ENCODE peak calls at places on chromosomes 2 and 18, in five cellular contexts. C is spleen, B is pancreas, U is GM12878, N is cardiac muscle cell. L is an unnamed sample.

GRCh38 chr2:181917378-181917735 is 25.8 kb downstream of the ITPRID2 start:
- DNase-seq in N (no peak), C (no peak), U (no peak), B (no peak), L (no peak)

GRCh38 chr2:99890616-99891259 is 251.7 kb downstream of the AFF3 start:
- DNase-seq in C (no peak), B (no peak), U (no peak), N (peak; percentile 70), L (no peak)

GRCh38 chr2:12684471-12684936 is 32.2 kb upstream of the TRIB2 start:
- DNase-seq in B (no peak), U (no peak), C (no peak), N (no peak), L (no peak)

GRCh38 chr2:148545387-148546256 is 98.9 kb upstream of the EPC2 start:
- DNase-seq in N (no peak), B (no peak), U (no peak), C (no peak), L (no peak)

GRCh38 chr18:9232977-9233376 is 96.4 kb downstream of the ANKRD12 start:
- DNase-seq in U (no peak), B (no peak), N (no peak), C (no peak), L (no peak)

GRCh38 chr18:10453885-10454772 is at the start of gene APCDD1:
- DNase-seq in C (no peak), N (peak; percentile 86), B (peak; percentile 62), U (no peak), L (no peak)

GRCh38 chr2:133765693-133766092 is 197.4 kb upstream of the NCKAP5 start:
- DNase-seq in U (no peak), C (no peak), N (no peak), B (no peak), L (no peak)

GRCh38 chr2:237165405-237166276 is 80.0 kb downstream of the COPS8 start:
- DNase-seq in C (no peak), B (no peak), U (no peak), N (peak; percentile 54), L (no peak)

GRCh38 chr2:59680863-59681262 is 872.6 kb downstream of the BCL11A start:
- DNase-seq in B (no peak), U (no peak), C (no peak), N (no peak), L (no peak)

GRCh38 chr2:62570861-62571698 is 65.1 kb upstream of the TMEM17 start:
- DNase-seq in N (peak; percentile 4), U (no peak), B (peak; percentile 49), C (no peak), L (no peak)

GRCh38 chr2:239275037-239275685 is 125.7 kb downstream of the HDAC4 start:
- DNase-seq in C (peak; percentile 93), U (no peak), N (no peak), B (no peak), L (peak; percentile 72)

GRCh38 chr2:140604788-140605187 is 1526.0 kb downstream of the LRP1B start:
- DNase-seq in B (no peak), C (no peak), N (no peak), U (no peak), L (no peak)

GRCh38 chr2:203225423-203226039 is 13.3 kb upstream of the CYP20A1 start:
- DNase-seq in B (no peak), N (peak; percentile 34), C (peak; percentile 48), U (no peak), L (peak; percentile 17)

GRCh38 chr2:212027681-212028628 is 510.6 kb downstream of the ERBB4 start:
- DNase-seq in N (no peak), C (no peak), U (no peak), B (no peak), L (no peak)

GRCh38 chr18:75157851-75158250 is 51.1 kb downstream of the PTGR3 start:
- DNase-seq in C (no peak), B (no peak), U (no peak), N (no peak), L (no peak)

GRCh38 chr2:31125918-31126695 is 12.1 kb downstream of the GALNT14 start:
- DNase-seq in N (no peak), U (no peak), B (no peak), C (no peak), L (no peak)

GRCh38 chr2:217797170-217797569 is 205.6 kb downstream of the TNS1 start:
- DNase-seq in C (peak; percentile 65), B (no peak), U (no peak), N (no peak), L (no peak)

GRCh38 chr18:27695054-27695453 is 481.9 kb downstream of the CDH2 start:
- DNase-seq in N (no peak), C (no peak), B (no peak), U (no peak), L (no peak)

GRCh38 chr2:217049931-217050330 is 190.1 kb upstream of the TNP1 start:
- DNase-seq in B (no peak), U (no peak), C (no peak), N (no peak), L (no peak)

GRCh38 chr2:149595069-149595963 is 7.7 kb upstream of the MMADHC start:
- DNase-seq in N (no peak), B (no peak), C (no peak), U (no peak), L (no peak)

GRCh38 chr2:190664240-190664639 is 15.4 kb downstream of the NAB1 start:
- DNase-seq in N (no peak), B (no peak), U (no peak), C (no peak), L (no peak)

GRCh38 chr2:69717902-69718301 is 24.0 kb upstream of the ANXA4 start:
- DNase-seq in C (no peak), B (no peak), U (no peak), N (no peak), L (no peak)

GRCh38 chr18:22900558-22901183 is 32.5 kb upstream of the RBBP8 start:
- DNase-seq in B (peak; percentile 59), U (no peak), N (peak; percentile 39), C (no peak), L (no peak)

GRCh38 chr2:183093857-183094657 is 15.5 kb downstream of the DUSP19 start:
- DNase-seq in C (no peak), B (no peak), N (no peak), U (peak; percentile 26), L (no peak)

GRCh38 chr2:241050624-241051577 is 51.2 kb downstream of the MTERF4 start:
- DNase-seq in C (peak; percentile 61), U (no peak), B (no peak), N (no peak), L (no peak)

DNA sequence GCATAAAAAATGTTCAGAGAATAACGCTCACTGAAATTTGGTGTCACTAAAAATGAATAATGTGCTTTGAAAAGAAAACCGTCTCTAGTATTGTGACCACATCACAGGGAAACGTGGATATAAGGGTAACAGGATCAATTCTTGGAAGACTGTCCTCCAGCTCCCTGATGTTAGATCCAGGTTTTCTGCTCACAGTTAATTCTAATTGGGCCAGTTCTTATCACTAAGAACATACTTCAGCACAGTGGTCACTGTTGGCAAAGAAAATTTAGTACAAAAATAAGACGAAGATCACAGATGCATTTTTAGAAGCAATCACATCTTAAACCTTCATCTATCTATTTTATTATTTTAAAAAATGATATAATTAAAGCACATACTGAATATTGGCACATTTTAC is 57.0 kb upstream of the CD226 start:
- DNase-seq in U (no peak), N (no peak), B (no peak), C (no peak), L (no peak)
- H3K27ac ChIP-seq in U (no peak overlapping the region), N (no peak overlapping the region), B (no peak overlapping the region), C (no peak overlapping the region), L (no peak overlapping the region)

DNA sequence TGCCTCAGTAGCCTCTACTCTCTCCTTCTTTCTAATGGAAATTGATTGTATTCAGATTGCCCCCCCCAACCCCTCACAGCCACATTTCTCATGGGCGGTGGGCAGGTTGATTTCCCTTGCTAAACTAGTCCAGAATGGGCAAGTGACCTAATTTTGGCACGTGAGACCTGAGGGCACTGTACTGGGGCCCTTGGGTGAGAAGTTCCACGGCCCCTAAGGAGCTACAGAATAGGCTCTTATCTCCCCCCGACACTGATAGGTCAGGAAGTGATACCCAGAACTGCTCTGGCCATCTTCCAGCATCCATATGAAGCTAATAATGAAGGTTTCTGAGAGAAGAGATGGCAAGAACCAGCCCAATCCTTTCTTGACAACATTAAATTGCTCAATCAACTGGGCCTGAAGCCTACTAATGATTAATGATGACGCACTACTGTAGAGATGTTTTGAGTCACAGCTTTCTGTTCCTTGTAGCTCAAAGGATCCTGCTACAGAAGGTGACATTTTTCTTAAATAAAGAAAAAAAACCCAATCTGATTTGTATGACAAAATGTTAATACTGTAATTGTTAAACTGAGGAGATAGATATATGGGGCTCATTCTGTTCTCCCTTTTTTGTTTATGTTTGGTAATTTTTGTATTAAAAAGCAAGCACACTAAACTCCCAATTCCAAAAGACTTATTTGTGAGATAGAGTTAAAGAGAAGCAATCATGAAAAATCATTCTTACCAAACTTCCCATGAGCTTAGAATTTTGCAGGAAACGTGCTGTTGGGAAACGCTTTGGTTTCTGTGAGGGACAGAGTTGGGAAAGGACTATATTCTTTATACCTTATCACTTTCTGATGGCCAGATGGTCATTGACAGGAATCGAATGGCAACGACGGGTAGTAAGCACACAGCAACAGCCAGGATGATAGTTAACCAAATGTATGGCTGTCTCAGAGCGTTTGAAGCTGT is 28.2 kb upstream of the NARS1 start:
- DNase-seq in B (no peak), C (no peak), U (peak; percentile 49), N (no peak), L (no peak)
- H3K27ac ChIP-seq in B (no peak overlapping the region), C (peak overlapping the region; percentile 34), U (no peak overlapping the region), N (no peak overlapping the region), L (no peak overlapping the region)

GRCh38 chr18:79964330-79965118 is at the start of gene HSBP1L1:
- DNase-seq in N (peak; percentile 88), U (no peak), C (peak; percentile 95), B (peak; percentile 82), L (peak; percentile 65)
- H3K27ac ChIP-seq in N (no peak within 1 kb of the TSS), U (peak within 1 kb of the TSS; percentile 68), C (peak within 1 kb of the TSS; percentile 80), B (peak within 1 kb of the TSS; percentile 77), L (peak within 1 kb of the TSS; percentile 38)

GRCh38 chr2:6111676-6112294 is 419.6 kb downstream of the SOX11 start:
- DNase-seq in U (no peak), C (no peak), N (no peak), B (no peak), L (no peak)
- H3K27ac ChIP-seq in U (no peak overlapping the region), C (no peak overlapping the region), N (no peak overlapping the region), B (no peak overlapping the region), L (no peak overlapping the region)

DNA sequence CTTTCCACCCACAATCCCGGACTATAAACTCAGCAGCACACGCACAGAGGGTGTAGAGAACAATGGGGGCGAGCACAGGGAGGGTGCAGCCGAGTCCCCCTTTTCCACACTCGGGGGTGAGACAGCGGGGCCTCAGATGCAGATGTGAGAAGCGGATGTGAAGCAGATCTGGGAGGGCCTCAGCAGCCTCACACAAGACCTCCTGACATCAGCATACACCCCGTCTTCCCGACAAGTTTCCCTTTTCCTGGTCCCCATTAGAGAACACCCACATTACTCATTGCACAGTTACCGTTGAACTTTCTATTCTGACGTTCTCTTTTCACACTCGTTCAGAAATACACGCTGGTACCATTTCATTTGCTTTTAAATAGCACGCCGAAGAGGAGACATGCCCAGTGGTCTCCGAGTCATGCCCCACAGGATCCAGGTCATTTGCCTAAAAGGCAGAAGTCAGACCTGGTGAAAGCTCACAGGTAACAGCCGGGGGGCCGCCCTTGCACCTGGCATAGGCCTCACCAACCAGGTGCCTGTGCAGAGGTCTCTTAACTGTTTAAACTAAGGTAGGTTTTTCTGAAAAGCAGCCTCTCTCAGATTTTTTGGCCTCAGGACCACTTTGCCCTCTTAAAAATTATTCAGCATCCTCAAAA is 129.5 kb upstream of the ID2 start:
- DNase-seq in C (peak; percentile 80), U (no peak), B (no peak), N (no peak), L (no peak)
- H3K27ac ChIP-seq in C (no peak overlapping the region), U (peak overlapping the region; percentile 29), B (no peak overlapping the region), N (no peak overlapping the region), L (no peak overlapping the region)

L was measured in CD4-positive, alpha-beta T cell.